ENCODE peak calls at places on chromosomes 5 and 9, in seven cellular contexts. S is transverse colon, M is Panc1, B is K562, C is HepG2, N is suprapubic skin, F is sigmoid colon. L is an unnamed sample. For H3K27me3, the result is how much of the 10 kb centered on the place peaks cover.

GRCh38 chr5:179680014-179680779 is 637 bp downstream of the CBY3 start:
- DNase-seq in S (no peak), M (no peak), B (no peak), C (peak), N (no peak), F (no peak), L (no peak)

GRCh38 chr5:76804266-76804665 is 14.6 kb upstream of the F2RL1 start:
- DNase-seq in S (no peak), M (no peak), B (no peak), C (peak), N (no peak), F (no peak), L (no peak)

GRCh38 chr9:16121593-16121992 is 568.8 kb downstream of the CCDC171 start:
- DNase-seq in S (no peak), M (no peak), B (no peak), C (no peak), N (no peak), F (no peak), L (no peak)

GRCh38 chr5:139419226-139419625 is 15.3 kb upstream of the SPATA24 start:
- DNase-seq in S (no peak), M (no peak), B (no peak), C (no peak), N (no peak), F (no peak), L (no peak)

GRCh38 chr9:109194157-109194556 is 27.1 kb upstream of the FRRS1L start:
- DNase-seq in S (no peak), M (no peak), B (no peak), C (no peak), N (no peak), F (no peak), L (no peak)

GRCh38 chr9:21598749-21599148 is 116.6 kb upstream of the IFNE start:
- DNase-seq in S (no peak), M (no peak), B (no peak), C (no peak), N (no peak), F (no peak), L (no peak)

GRCh38 chr5:159669559-159669958 is 246.7 kb upstream of the ADRA1B start:
- DNase-seq in S (no peak), M (no peak), B (no peak), C (no peak), N (no peak), F (no peak), L (no peak)

GRCh38 chr5:132283423-132284043 is 10.7 kb upstream of the SLC22A4 start:
- DNase-seq in S (no peak), M (no peak), B (no peak), C (peak), N (no peak), F (no peak), L (peak)

GRCh38 chr5:35360671-35361070 is 130.4 kb upstream of the PRLR start:
- DNase-seq in S (no peak), M (no peak), B (no peak), C (no peak), N (no peak), F (no peak), L (no peak)

GRCh38 chr9:121499427-121500164 is at the start of gene GGTA1:
- DNase-seq in S (peak), M (no peak), B (peak), C (no peak), N (peak), F (peak), L (no peak)

GRCh38 chr9:34197756-34198711 is 19.2 kb downstream of the UBAP1 start:
- DNase-seq in S (no peak), M (no peak), B (no peak), C (no peak), N (no peak), F (no peak), L (no peak)

GRCh38 chr5:79484731-79485130 is 29.2 kb downstream of the HOMER1 start:
- DNase-seq in S (no peak), M (no peak), B (no peak), C (no peak), N (no peak), F (no peak), L (no peak)

GRCh38 chr9:14413811-14414210 is 99.9 kb upstream of the NFIB start:
- DNase-seq in S (no peak), M (no peak), B (no peak), C (no peak), N (no peak), F (no peak), L (no peak)

GRCh38 chr5:5335708-5336211 is 86.7 kb upstream of the ICE1 start:
- DNase-seq in S (no peak), M (peak), B (no peak), C (peak), N (no peak), F (no peak), L (no peak)

GRCh38 chr5:5335115-5335514 is 87.4 kb upstream of the ICE1 start:
- DNase-seq in S (no peak), M (no peak), B (no peak), C (no peak), N (no peak), F (no peak), L (no peak)

GRCh38 chr5:5331838-5332237 is 90.6 kb upstream of the ICE1 start:
- DNase-seq in S (no peak), M (no peak), B (no peak), C (no peak), N (no peak), F (no peak), L (no peak)

GRCh38 chr5:5330723-5331530 is 91.5 kb upstream of the ICE1 start:
- DNase-seq in S (no peak), M (no peak), B (no peak), C (no peak), N (no peak), F (no peak), L (no peak)

GRCh38 chr5:5332287-5332686 is 90.2 kb upstream of the ICE1 start:
- DNase-seq in S (no peak), M (no peak), B (no peak), C (peak), N (no peak), F (no peak), L (no peak)
- TF ChIP-seq POLR2AphosphoS5 in S (no peak), M (no peak), B (no peak), C (no peak), N (no peak), F (no peak), L (no peak)

GRCh38 chr5:181199881-181200282 is 5.1 kb downstream of the TRIM7 start:
- DNase-seq in S (no peak), M (no peak), B (no peak), C (no peak), N (no peak), F (no peak), L (no peak)
- H3K27me3 ChIP-seq in S (under half), M (under half), B (under half), C (half or more), N (under half), F (under half), L (under half)

GRCh38 chr5:113719549-113719948 is 206.1 kb downstream of the YTHDC2 start:
- DNase-seq in S (no peak), M (no peak), B (no peak), C (no peak), N (no peak), F (no peak), L (no peak)

GRCh38 chr5:113722979-113723378 is 209.5 kb downstream of the YTHDC2 start:
- DNase-seq in S (no peak), M (no peak), B (no peak), C (no peak), N (no peak), F (no peak), L (no peak)

DNA sequence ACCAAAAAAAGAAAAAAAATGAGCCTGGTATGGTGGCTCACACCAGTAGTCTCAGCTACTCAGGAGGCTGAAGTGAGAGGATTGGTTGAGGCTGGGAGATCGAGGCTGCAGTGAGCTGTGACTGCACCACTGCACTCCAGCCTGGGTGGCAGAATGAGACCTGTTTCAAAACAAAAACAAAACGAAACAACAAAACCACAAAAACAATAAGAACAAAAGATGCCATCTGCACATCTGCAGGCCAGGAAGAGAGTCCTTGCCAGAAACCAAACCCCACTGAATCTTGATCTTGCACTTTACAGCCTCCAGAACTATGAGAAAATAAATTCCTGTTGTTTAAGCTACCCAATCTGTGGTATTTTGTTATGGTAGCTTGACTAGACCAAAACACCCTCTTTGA is 207.7 kb downstream of the YTHDC2 start:
- DNase-seq in S (no peak), M (no peak), B (no peak), C (no peak), N (no peak), F (no peak), L (no peak)
- TF ChIP-seq POLR2AphosphoS5 in S (no peak), M (no peak), B (no peak), C (no peak), N (no peak), F (no peak), L (no peak)

GRCh38 chr9:126617740-126618133 is 4.0 kb downstream of the LMX1B start:
- DNase-seq in S (no peak), M (no peak), B (peak), C (no peak), N (no peak), F (no peak), L (no peak)

GRCh38 chr9:126618200-126618589 is 4.5 kb downstream of the LMX1B start:
- DNase-seq in S (no peak), M (no peak), B (no peak), C (no peak), N (no peak), F (no peak), L (no peak)

GRCh38 chr9:126620478-126620877 is 6.8 kb downstream of the LMX1B start:
- DNase-seq in S (no peak), M (no peak), B (no peak), C (no peak), N (no peak), F (no peak), L (no peak)

GRCh38 chr9:126618590-126619335 is 5.0 kb downstream of the LMX1B start:
- DNase-seq in S (no peak), M (no peak), B (no peak), C (no peak), N (no peak), F (no peak), L (no peak)

GRCh38 chr9:126619336-126619919 is 5.7 kb downstream of the LMX1B start:
- DNase-seq in S (no peak), M (no peak), B (no peak), C (no peak), N (no peak), F (no peak), L (no peak)
- H3K27me3 ChIP-seq in S (half or more), M (under half), B (under half), C (half or more), N (half or more), F (half or more), L (under half)

GRCh38 chr5:154677921-154678320 is 77.3 kb upstream of the LARP1 start:
- DNase-seq in S (no peak), M (no peak), B (no peak), C (no peak), N (no peak), F (no peak), L (no peak)
- TF ChIP-seq POLR2AphosphoS5 in S (no peak), M (no peak), B (no peak), C (no peak), N (no peak), F (no peak), L (no peak)